ENCODE peak calls at places on chromosomes 2 and 18, in seven cellular contexts. K, I, Q, C, L, D and R are unnamed samples.

GRCh38 chr2:161101406-161101805 is 58.8 kb upstream of the TANK start:
- DNase-seq in Q (no peak), D (no peak), L (no peak), I (no peak), C (no peak), K (no peak), R (no peak)

GRCh38 chr2:42868874-42869273 is 76.5 kb upstream of the HAAO start:
- DNase-seq in K (no peak), D (no peak), L (no peak), C (no peak), I (no peak), Q (no peak), R (no peak)

GRCh38 chr2:27209621-27210401 is 2.0 kb upstream of the ATRAID start:
- DNase-seq in K (no peak), I (no peak), Q (peak; percentile 18), L (no peak), C (peak; percentile 46), D (peak; percentile 84), R (no peak)

GRCh38 chr18:79664525-79665125 is 15.0 kb upstream of the CTDP1 start:
- DNase-seq in C (no peak), I (no peak), K (no peak), Q (peak; percentile 85), D (peak; percentile 84), L (no peak), R (no peak)

GRCh38 chr2:69616755-69617154 is 26.8 kb downstream of the AAK1 start:
- DNase-seq in L (peak; percentile 34), C (peak; percentile 54), I (no peak), K (no peak), D (peak; percentile 86), Q (no peak), R (no peak)

GRCh38 chr2:174007010-174007409 is 41.8 kb upstream of the SP3 start:
- DNase-seq in Q (no peak), D (no peak), C (no peak), I (no peak), L (no peak), K (peak; percentile 29), R (no peak)

GRCh38 chr2:102582845-102583244 is 36.5 kb upstream of the SLC9A2 start:
- DNase-seq in L (no peak), I (no peak), Q (no peak), K (no peak), C (no peak), D (no peak), R (no peak)

GRCh38 chr2:30225131-30225762 is 6.1 kb upstream of the LBH start:
- DNase-seq in L (peak; percentile 40), D (no peak), K (no peak), C (peak; percentile 53), Q (peak; percentile 87), I (no peak), R (no peak)

GRCh38 chr2:175834472-175834871 is 167.6 kb downstream of the LNPK start:
- DNase-seq in I (peak; percentile 30), C (no peak), K (peak; percentile 33), L (no peak), Q (no peak), D (no peak), R (no peak)

GRCh38 chr2:239275037-239275685 is 125.7 kb downstream of the HDAC4 start:
- DNase-seq in L (peak; percentile 73), D (peak; percentile 97), Q (peak; percentile 98), I (no peak), K (no peak), C (peak; percentile 81), R (peak; percentile 55)

GRCh38 chr18:79637181-79637920 is 42.3 kb upstream of the CTDP1 start:
- DNase-seq in C (peak; percentile 14), K (no peak), I (no peak), D (no peak), L (no peak), Q (no peak), R (no peak)

GRCh38 chr2:33911327-33911726 is 312.2 kb upstream of the FAM98A start:
- DNase-seq in C (no peak), L (no peak), Q (no peak), I (no peak), D (no peak), K (no peak), R (no peak)

GRCh38 chr2:151816858-151817257 is 11.4 kb downstream of the ARL5A start:
- DNase-seq in K (no peak), D (no peak), L (no peak), Q (no peak), I (no peak), C (no peak), R (no peak)